ENCODE peak calls at places on chromosome 5, in eight cellular contexts. One of them, this sample, is unnamed.

GRCh38 chr5:44911501-44911900 is 102.8 kb downstream of the MRPS30 start:
- DNase-seq in AG09309: no peak
- DNase-seq in CD8-positive, alpha-beta memory T cell: no peak
- DNase-seq in cardiac septum: no peak
- DNase-seq in GM20000: no peak
- DNase-seq in T-cell: no peak
- DNase-seq in glomerular endothelial cell: no peak
- DNase-seq in amniotic epithelial cell: no peak
- DNase-seq in this sample: no peak

GRCh38 chr5:133325834-133326233 is 274.0 kb downstream of the HSPA4 start:
- DNase-seq in AG09309: no peak
- DNase-seq in CD8-positive, alpha-beta memory T cell: no peak
- DNase-seq in cardiac septum: no peak
- DNase-seq in GM20000: no peak
- DNase-seq in T-cell: no peak
- DNase-seq in glomerular endothelial cell: no peak
- DNase-seq in amniotic epithelial cell: no peak
- DNase-seq in this sample: no peak

GRCh38 chr5:9324348-9325056 is 221.4 kb downstream of the SEMA5A start:
- DNase-seq in AG09309: no peak
- DNase-seq in CD8-positive, alpha-beta memory T cell: no peak
- DNase-seq in cardiac septum: no peak
- DNase-seq in GM20000: no peak
- DNase-seq in T-cell: no peak
- DNase-seq in glomerular endothelial cell: no peak
- DNase-seq in amniotic epithelial cell: peak
- DNase-seq in this sample: no peak

GRCh38 chr5:60066502-60066901 is 173.0 kb upstream of the PDE4D start:
- DNase-seq in AG09309: no peak
- DNase-seq in CD8-positive, alpha-beta memory T cell: no peak
- DNase-seq in cardiac septum: no peak
- DNase-seq in GM20000: no peak
- DNase-seq in T-cell: no peak
- DNase-seq in glomerular endothelial cell: no peak
- DNase-seq in amniotic epithelial cell: peak
- DNase-seq in this sample: no peak

GRCh38 chr5:61311836-61312808 is 19.9 kb upstream of the ZSWIM6 start:
- DNase-seq in AG09309: no peak
- DNase-seq in CD8-positive, alpha-beta memory T cell: no peak
- DNase-seq in cardiac septum: no peak
- DNase-seq in GM20000: no peak
- DNase-seq in T-cell: no peak
- DNase-seq in glomerular endothelial cell: no peak
- DNase-seq in amniotic epithelial cell: peak
- DNase-seq in this sample: no peak

GRCh38 chr5:178470693-178471025 is 119.5 kb downstream of the COL23A1 start:
- DNase-seq in AG09309: no peak
- DNase-seq in CD8-positive, alpha-beta memory T cell: no peak
- DNase-seq in cardiac septum: no peak
- DNase-seq in GM20000: no peak
- DNase-seq in T-cell: no peak
- DNase-seq in glomerular endothelial cell: no peak
- DNase-seq in amniotic epithelial cell: no peak
- DNase-seq in this sample: no peak

GRCh38 chr5:139251281-139251687 is 42.3 kb upstream of the MATR3 start:
- DNase-seq in AG09309: no peak
- DNase-seq in CD8-positive, alpha-beta memory T cell: peak
- DNase-seq in cardiac septum: no peak
- DNase-seq in GM20000: peak
- DNase-seq in T-cell: peak
- DNase-seq in glomerular endothelial cell: no peak
- DNase-seq in amniotic epithelial cell: no peak
- DNase-seq in this sample: no peak

GRCh38 chr5:172855597-172856292 is 21.7 kb downstream of the ERGIC1 start:
- DNase-seq in AG09309: no peak
- DNase-seq in CD8-positive, alpha-beta memory T cell: no peak
- DNase-seq in cardiac septum: peak
- DNase-seq in GM20000: no peak
- DNase-seq in T-cell: no peak
- DNase-seq in glomerular endothelial cell: no peak
- DNase-seq in amniotic epithelial cell: no peak
- DNase-seq in this sample: no peak

GRCh38 chr5:149348463-149348862 is 3.2 kb downstream of the GRPEL2 start:
- DNase-seq in AG09309: no peak
- DNase-seq in CD8-positive, alpha-beta memory T cell: no peak
- DNase-seq in cardiac septum: no peak
- DNase-seq in GM20000: no peak
- DNase-seq in T-cell: no peak
- DNase-seq in glomerular endothelial cell: no peak
- DNase-seq in amniotic epithelial cell: no peak
- DNase-seq in this sample: no peak

GRCh38 chr5:75734913-75735789 is 17.9 kb upstream of the POC5 start:
- DNase-seq in AG09309: no peak
- DNase-seq in CD8-positive, alpha-beta memory T cell: no peak
- DNase-seq in cardiac septum: no peak
- DNase-seq in GM20000: peak
- DNase-seq in T-cell: no peak
- DNase-seq in glomerular endothelial cell: no peak
- DNase-seq in amniotic epithelial cell: no peak
- DNase-seq in this sample: no peak

GRCh38 chr5:171080151-171080938 is 218.5 kb downstream of the RANBP17 start:
- DNase-seq in AG09309: no peak
- DNase-seq in CD8-positive, alpha-beta memory T cell: no peak
- DNase-seq in cardiac septum: no peak
- DNase-seq in GM20000: no peak
- DNase-seq in T-cell: no peak
- DNase-seq in glomerular endothelial cell: no peak
- DNase-seq in amniotic epithelial cell: no peak
- DNase-seq in this sample: no peak

GRCh38 chr5:174720066-174720611 is 4.2 kb upstream of the MSX2 start:
- DNase-seq in AG09309: no peak
- DNase-seq in CD8-positive, alpha-beta memory T cell: no peak
- DNase-seq in cardiac septum: no peak
- DNase-seq in GM20000: no peak
- DNase-seq in T-cell: no peak
- DNase-seq in glomerular endothelial cell: no peak
- DNase-seq in amniotic epithelial cell: no peak
- DNase-seq in this sample: no peak

GRCh38 chr5:67799732-67800234 is 415.8 kb upstream of the PIK3R1 start:
- DNase-seq in AG09309: peak
- DNase-seq in CD8-positive, alpha-beta memory T cell: no peak
- DNase-seq in cardiac septum: no peak
- DNase-seq in GM20000: no peak
- DNase-seq in T-cell: no peak
- DNase-seq in glomerular endothelial cell: no peak
- DNase-seq in amniotic epithelial cell: no peak
- DNase-seq in this sample: no peak

GRCh38 chr5:16051246-16051645 is 128.3 kb downstream of the MARCHF11 start:
- DNase-seq in AG09309: no peak
- DNase-seq in CD8-positive, alpha-beta memory T cell: no peak
- DNase-seq in cardiac septum: no peak
- DNase-seq in GM20000: no peak
- DNase-seq in T-cell: no peak
- DNase-seq in glomerular endothelial cell: no peak
- DNase-seq in amniotic epithelial cell: no peak
- DNase-seq in this sample: no peak